ENCODE peak calls at places on chromosomes 11 and 22, in six cellular contexts. V is AG09309, Y is fibroblast of pulmonary artery, H is A549, D is GM12865, U is endothelial cell. T is an unnamed sample.
A peak's percentile ranks its signal among the peaks of the same experiment; 100 is the strongest.

GRCh38 chr11:12640926-12641849 is 33.0 kb upstream of the TEAD1 start:
- DNase-seq in Y (no peak), H (no peak), V (no peak), D (no peak), U (no peak), T (peak; percentile 72)

GRCh38 chr11:74284466-74284865 is 27.0 kb downstream of the P4HA3 start:
- DNase-seq in D (no peak), V (no peak), U (no peak), H (no peak), Y (no peak), T (no peak)

GRCh38 chr11:8281266-8281665 is 17.6 kb upstream of the LMO1 start:
- DNase-seq in D (no peak), U (no peak), V (no peak), H (no peak), Y (no peak), T (no peak)

GRCh38 chr11:11532574-11532973 is 89.2 kb downstream of the GALNT18 start:
- DNase-seq in H (no peak), D (no peak), U (no peak), Y (no peak), V (no peak), T (no peak)

GRCh38 chr11:65498042-65498726 is 661 bp upstream of the MALAT1 start:
- DNase-seq in D (peak; percentile 90), Y (peak; percentile 79), V (no peak), U (no peak), H (peak; percentile 82), T (no peak)

GRCh38 chr11:66331542-66332370 is 4.5 kb downstream of the RIN1 start:
- DNase-seq in V (no peak), D (no peak), U (no peak), H (no peak), Y (no peak), T (no peak)

GRCh38 chr11:65554842-65555395 is 3.2 kb downstream of the LTBP3 start:
- DNase-seq in D (no peak), V (no peak), U (no peak), Y (no peak), H (no peak), T (no peak)

GRCh38 chr22:20938272-20938671 is 21.1 kb downstream of the CRKL start:
- DNase-seq in H (no peak), D (no peak), U (no peak), Y (no peak), V (no peak), T (no peak)

GRCh38 chr11:29184939-29185890 is 831.6 kb downstream of the KCNA4 start:
- DNase-seq in D (no peak), H (peak; percentile 16), U (no peak), Y (peak; percentile 98), V (peak; percentile 89), T (no peak)

GRCh38 chr11:76512851-76513653 is 68.2 kb downstream of the EMSY start:
- DNase-seq in V (peak; percentile 13), H (peak; percentile 48), U (no peak), Y (peak; percentile 69), D (peak; percentile 7), T (no peak)

GRCh38 chr22:29073618-29074275 is 912 bp downstream of the KREMEN1 start:
- DNase-seq in Y (no peak), V (no peak), D (no peak), H (no peak), U (peak; percentile 54), T (peak; percentile 38)

GRCh38 chr22:40679964-40680818 is 907 bp downstream of the MCHR1 start:
- DNase-seq in D (no peak), U (peak; percentile 24), Y (peak; percentile 46), H (peak; percentile 15), V (no peak), T (no peak)

GRCh38 chr11:69696749-69697488 is 6.9 kb downstream of the FGF19 start:
- DNase-seq in V (no peak), H (no peak), Y (no peak), D (no peak), U (no peak), T (no peak)

DNA sequence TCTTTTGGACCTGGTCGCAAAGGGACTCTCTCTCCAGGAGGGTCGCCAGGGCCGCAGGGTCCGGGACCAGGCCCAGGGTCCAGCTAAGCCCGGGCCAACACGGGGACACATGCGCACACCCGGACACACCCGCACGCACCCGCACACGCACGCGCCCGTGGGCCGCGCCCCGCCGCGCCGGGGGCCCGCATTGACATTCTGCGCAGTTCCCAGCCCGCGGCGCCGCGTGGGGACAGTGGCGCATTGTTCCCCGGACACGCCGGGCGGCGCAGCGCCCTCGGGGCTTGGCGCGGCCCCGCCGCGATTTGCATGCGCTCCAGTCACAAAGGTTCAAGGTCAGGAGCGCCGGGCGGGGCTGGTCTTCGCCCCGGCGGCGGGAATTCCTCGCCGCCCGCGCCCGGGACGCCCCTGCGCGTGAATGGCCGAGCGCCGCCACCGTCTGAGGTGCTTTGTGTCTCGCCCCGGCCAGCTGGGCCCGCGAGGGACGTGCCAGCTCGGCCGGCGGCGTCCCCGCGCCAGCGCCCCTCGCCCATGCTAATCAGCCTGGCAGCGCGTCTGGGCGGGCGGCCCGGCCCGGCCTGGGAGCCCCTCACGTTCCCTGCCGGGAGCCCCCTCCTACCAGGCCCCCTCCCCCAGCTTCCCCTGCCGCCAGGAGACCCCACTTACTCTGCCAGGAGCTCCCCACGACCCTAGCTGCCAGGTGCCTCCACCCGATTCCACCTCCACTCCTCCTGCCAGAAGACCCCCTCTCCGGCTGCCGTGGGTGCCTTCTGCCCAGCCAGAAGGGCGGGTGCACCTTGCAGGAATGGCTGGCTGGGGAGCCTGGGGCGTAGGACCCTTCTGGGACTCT is 50.5 kb upstream of the WNT7B start:
- DNase-seq in H (no peak), U (no peak), Y (no peak), D (no peak), V (no peak), T (no peak)
- TF ChIP-seq CTCF in H (no peak), U (no peak), Y (no peak), D (no peak), V (no peak), T (no peak)

GRCh38 chr11:2687782-2688191 is 12.0 kb downstream of the KCNQ1OT1 start:
- DNase-seq in Y (no peak), D (no peak), U (no peak), H (no peak), V (no peak), T (no peak)
- TF ChIP-seq CTCF in Y (no peak), D (no peak), U (no peak), H (no peak), V (no peak), T (no peak)

GRCh38 chr11:84563356-84563755 is 1063.8 kb downstream of the DLG2 start:
- DNase-seq in V (no peak), Y (no peak), D (no peak), U (no peak), H (no peak), T (no peak)

GRCh38 chr11:84552791-84553190 is 1074.4 kb downstream of the DLG2 start:
- DNase-seq in U (no peak), Y (no peak), V (no peak), D (no peak), H (no peak), T (no peak)

DNA sequence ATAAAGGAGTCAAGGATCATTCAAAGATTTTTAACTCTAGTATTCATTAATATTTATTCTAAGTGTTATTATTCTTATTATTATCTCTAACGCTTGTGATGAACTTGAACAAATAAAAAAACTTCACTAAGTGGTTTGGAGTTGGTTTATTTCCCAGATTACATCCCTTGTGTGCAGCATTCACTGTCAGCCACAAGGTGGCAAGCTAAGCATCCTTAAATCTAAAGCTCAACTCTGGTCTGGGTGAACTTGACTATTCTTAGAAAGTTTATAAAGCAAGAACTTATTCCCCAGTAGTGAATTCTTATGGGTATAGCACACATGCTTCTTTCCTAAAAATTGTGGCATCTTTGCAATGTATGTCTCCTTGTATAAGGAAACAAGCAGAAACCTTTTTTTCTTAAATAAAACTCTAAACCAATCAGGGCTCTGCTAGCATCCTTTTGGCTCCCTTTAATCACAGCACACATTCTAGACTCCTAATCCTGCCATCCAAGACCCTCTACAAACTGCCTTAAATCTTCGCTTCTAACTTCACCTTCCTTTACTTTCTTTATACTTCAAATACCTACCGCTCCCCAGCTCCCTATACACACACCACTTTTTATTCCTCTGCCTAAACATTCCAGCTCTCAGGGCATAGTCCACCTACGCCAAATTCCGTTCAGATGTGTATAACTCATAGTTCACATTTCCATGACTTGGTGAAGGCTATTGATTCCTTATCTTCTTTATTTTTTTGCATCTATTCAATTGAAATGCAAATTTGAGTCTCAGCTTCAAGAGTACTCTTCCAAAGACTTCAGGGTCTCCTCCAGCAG is 1068.8 kb downstream of the DLG2 start:
- DNase-seq in U (peak; percentile 26), H (peak; percentile 77), V (no peak), D (peak; percentile 54), Y (peak; percentile 66), T (peak; percentile 27)
- TF ChIP-seq CTCF in U (peak; percentile 91), H (peak; percentile 94), V (peak; percentile 80), D (peak; percentile 72), Y (peak; percentile 96), T (peak; percentile 63)

DNA sequence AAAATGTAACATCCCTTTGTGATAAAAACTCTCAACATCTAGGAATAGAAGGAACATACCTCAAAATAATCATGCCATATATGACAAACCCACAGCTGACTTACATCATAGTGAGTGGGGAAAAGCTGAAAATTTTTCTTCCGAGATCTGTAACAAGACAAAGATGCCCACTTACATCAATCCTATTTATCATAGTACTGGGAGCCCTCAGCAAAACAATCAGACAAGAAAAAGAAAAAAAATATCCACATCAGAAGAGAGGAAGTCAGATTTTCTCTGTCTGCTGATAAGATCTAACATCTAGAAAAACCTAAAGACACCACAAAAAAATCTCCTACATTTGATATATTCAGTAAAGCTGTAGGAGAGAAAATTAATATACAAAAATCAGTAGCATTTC is 703.1 kb upstream of the ANO5 start:
- DNase-seq in V (no peak), H (no peak), Y (no peak), U (no peak), D (no peak), T (no peak)
- TF ChIP-seq CTCF in V (no peak), H (no peak), Y (no peak), U (no peak), D (no peak), T (no peak)

DNA sequence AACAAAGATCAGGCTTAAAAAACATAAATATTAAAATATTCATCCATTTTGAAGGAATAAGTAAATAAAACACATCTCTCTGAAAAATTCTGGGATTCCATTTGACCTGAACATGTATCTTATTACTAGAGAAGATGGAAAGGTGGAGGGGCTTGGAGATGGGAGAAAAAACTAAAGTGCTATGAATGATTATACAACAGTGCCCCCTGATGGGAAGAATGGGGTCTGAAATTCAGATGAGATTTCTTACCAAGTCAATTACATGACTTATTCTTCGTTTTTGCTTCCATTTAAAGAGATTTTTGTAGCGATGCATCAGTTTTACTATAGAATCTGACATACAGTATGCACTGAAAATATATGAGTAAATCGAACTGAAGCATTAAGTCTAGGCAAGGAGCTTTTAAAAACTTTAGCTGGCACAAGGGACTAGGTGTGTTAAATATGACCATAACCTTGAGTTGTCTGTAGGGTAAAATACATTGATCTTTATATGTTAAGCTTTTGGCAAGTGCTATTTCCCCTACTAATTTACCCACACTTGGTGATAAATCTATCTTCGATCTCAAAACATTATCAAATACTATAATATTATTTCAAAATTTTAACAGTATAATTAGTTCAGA is 718.8 kb downstream of the CNTN5 start:
- DNase-seq in H (peak; percentile 32), U (peak; percentile 40), V (no peak), D (peak; percentile 40), Y (peak; percentile 72), T (peak; percentile 22)
- TF ChIP-seq CTCF in H (peak; percentile 69), U (peak; percentile 79), V (no peak), D (peak; percentile 40), Y (peak; percentile 66), T (no peak)

GRCh38 chr11:108222686-108223448 is at the start of gene ATM:
- DNase-seq in Y (peak; percentile 99), U (peak; percentile 98), D (peak; percentile 99), H (peak; percentile 98), V (peak; percentile 96), T (peak; percentile 92)
- TF ChIP-seq CTCF in Y (peak; percentile 80), U (peak; percentile 35), D (peak; percentile 82), H (peak; percentile 53), V (peak; percentile 80), T (peak; percentile 95)